ENCODE peak calls at places on chromosomes 5 and 9, in ten cellular contexts. B is progenitor cell of endocrine pancreas, J is GM10248, O is uterus, W is brain microvascular endothelial cell, V is natural killer cell, X is GM23338, U is WTC11, N is fibroblast of the aortic adventitia, F is tibial artery. C is an unnamed sample.
A peak's percentile ranks its signal among the peaks of the same experiment; 100 is the strongest.

GRCh38 chr5:173771058-173771742 is 116.9 kb upstream of the CPEB4 start:
- DNase-seq in B (no peak), J (no peak), O (no peak), W (no peak), V (no peak), X (peak; percentile 47), U (peak; percentile 38), N (no peak), F (no peak), C (no peak)

GRCh38 chr5:126394211-126394828 is 28.9 kb upstream of the GRAMD2B start:
- DNase-seq in B (no peak), J (no peak), O (no peak), W (no peak), V (no peak), X (no peak), U (no peak), N (no peak), F (no peak), C (no peak)

GRCh38 chr9:93486269-93486668 is 32.9 kb upstream of the FAM120AOS start:
- DNase-seq in B (no peak), J (no peak), O (no peak), W (no peak), V (no peak), X (no peak), U (no peak), N (peak; percentile 34), F (no peak), C (no peak)

GRCh38 chr5:102090770-102091169 is 205.3 kb downstream of the SLCO4C1 start:
- DNase-seq in B (peak; percentile 12), J (peak; percentile 15), O (no peak), W (no peak), V (no peak), X (peak; percentile 64), U (peak; percentile 30), N (peak; percentile 1), F (no peak), C (no peak)

GRCh38 chr9:113250807-113251206 is 24.6 kb downstream of the CDC26 start:
- DNase-seq in B (no peak), J (no peak), O (no peak), W (no peak), V (no peak), X (no peak), U (no peak), N (no peak), F (no peak), C (no peak)

GRCh38 chr5:932628-933250 is 40.1 kb downstream of the TRIP13 start:
- DNase-seq in B (no peak), J (no peak), O (peak; percentile 14), W (no peak), V (no peak), X (no peak), U (no peak), N (peak; percentile 73), F (peak; percentile 19), C (no peak)

GRCh38 chr5:167261309-167262100 is 1029.9 kb upstream of the WWC1 start:
- DNase-seq in B (no peak), J (no peak), O (no peak), W (no peak), V (no peak), X (peak; percentile 74), U (no peak), N (peak; percentile 5), F (no peak), C (no peak)

GRCh38 chr5:32312194-32312681 is 501 bp downstream of the MTMR12 start:
- DNase-seq in B (peak; percentile 49), J (peak; percentile 52), O (peak; percentile 64), W (peak; percentile 43), V (peak; percentile 49), X (peak; percentile 68), U (peak; percentile 44), N (peak; percentile 68), F (peak; percentile 64), C (peak; percentile 75)

GRCh38 chr5:54207566-54207965 is 102.8 kb downstream of the ARL15 start:
- DNase-seq in B (no peak), J (no peak), O (no peak), W (no peak), V (no peak), X (peak; percentile 76), U (no peak), N (no peak), F (no peak), C (no peak)

GRCh38 chr5:149063017-149063687 is at the start of gene SH3TC2:
- DNase-seq in B (peak; percentile 22), J (no peak), O (no peak), W (peak; percentile 49), V (no peak), X (peak; percentile 84), U (peak; percentile 66), N (peak; percentile 75), F (no peak), C (peak; percentile 72)

GRCh38 chr5:10913846-10914245 is 152.8 kb upstream of the DAP start:
- DNase-seq in B (no peak), J (no peak), O (no peak), W (peak; percentile 85), V (no peak), X (no peak), U (no peak), N (peak; percentile 67), F (no peak), C (no peak)

GRCh38 chr9:136846376-136847064 is 2.7 kb upstream of the PHPT1 start:
- DNase-seq in B (no peak), J (no peak), O (no peak), W (no peak), V (no peak), X (no peak), U (no peak), N (no peak), F (no peak), C (no peak)

GRCh38 chr9:112367465-112367864 is 12.4 kb upstream of the HSDL2 start:
- DNase-seq in B (no peak), J (no peak), O (no peak), W (no peak), V (no peak), X (no peak), U (no peak), N (no peak), F (no peak), C (no peak)

GRCh38 chr5:150058480-150059126 is 27.8 kb downstream of the CSF1R start:
- DNase-seq in B (no peak), J (no peak), O (no peak), W (peak; percentile 76), V (no peak), X (no peak), U (no peak), N (no peak), F (peak; percentile 60), C (no peak)

DNA sequence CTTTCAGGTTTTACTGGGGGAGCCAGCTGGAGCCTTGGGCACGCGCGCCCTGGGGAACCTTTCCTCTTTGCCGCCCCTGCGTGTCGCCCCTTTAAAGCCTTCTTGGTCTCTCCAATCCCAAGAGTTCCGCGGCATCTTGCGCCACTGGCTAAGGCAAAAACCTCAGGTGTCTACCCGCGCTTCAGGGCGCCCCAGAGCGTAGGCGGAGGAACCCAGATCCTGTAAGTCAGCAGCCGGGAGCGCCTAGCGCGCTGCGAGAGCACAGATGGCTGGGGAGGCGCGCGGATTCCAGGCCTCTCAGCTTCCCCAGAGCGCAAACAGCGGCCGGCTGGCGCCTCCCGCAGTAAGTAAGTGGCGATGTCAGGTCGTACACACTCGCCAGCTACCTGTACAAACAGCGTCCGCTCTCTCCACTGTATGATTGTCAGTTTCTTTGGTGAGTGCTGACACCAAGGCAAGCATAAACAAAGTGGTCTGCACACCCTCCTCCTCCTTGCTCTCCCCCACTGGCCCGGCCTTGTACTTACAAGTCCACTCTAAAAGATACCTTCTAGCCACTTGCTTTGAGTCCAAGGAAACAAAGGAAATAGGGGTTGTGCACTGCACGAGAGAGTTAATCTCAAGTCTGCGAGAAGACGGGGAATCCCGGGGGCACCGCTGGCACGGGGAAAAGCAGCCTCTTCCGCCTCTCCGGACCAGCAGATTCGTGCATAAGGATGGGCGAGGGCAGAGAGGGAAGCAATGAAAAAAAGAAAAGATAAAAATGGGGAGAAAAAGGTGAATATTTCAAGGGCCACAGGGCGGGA is 2.9 kb downstream of the HTR1A start:
- DNase-seq in B (peak; percentile 70), J (peak; percentile 5), O (no peak), W (no peak), V (no peak), X (peak; percentile 95), U (peak; percentile 89), N (no peak), F (no peak), C (peak; percentile 71)
- TF ChIP-seq CTCF in B (peak; percentile 84), J (no peak), O (no peak), W (no peak), V (no peak), X (peak; percentile 86), U (peak; percentile 31), N (no peak), F (no peak), C (peak; percentile 72)

DNA sequence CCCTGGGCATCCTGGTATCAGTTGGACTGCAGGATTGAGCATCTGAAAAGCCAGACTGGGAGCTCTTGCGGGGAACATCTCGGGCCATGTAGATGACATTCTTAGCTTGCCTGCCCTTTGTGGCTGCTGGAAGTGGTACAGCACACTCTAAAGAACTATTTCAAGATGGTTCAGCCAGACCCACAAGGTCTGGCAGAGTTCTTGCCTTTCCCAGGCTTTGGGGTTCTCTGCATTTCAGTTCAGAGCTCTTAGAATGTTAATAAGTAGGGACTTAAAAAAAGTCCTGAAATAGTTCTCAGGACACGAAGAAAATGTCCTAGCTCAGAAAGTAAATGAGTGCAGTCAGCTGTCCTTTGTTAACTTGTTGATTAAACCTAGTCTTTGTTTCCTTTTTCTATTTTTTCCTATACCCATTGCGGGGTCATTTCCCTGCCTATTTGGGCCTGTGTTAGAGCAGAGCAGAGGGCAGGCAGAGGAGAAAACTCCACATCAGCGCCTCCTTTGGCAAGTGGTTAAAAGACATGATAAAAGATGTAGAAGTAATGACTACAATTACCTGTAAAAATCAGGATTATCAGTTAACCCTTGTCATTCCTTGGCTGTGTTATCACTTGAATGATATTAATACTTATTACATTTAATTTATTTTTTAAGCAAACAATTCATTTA is 291.5 kb downstream of the ZSWIM6 start:
- DNase-seq in B (no peak), J (no peak), O (no peak), W (peak; percentile 9), V (no peak), X (peak; percentile 81), U (peak; percentile 42), N (no peak), F (no peak), C (no peak)
- TF ChIP-seq CTCF in B (peak; percentile 51), J (no peak), O (no peak), W (peak; percentile 57), V (no peak), X (peak; percentile 61), U (peak; percentile 43), N (peak; percentile 6), F (no peak), C (peak; percentile 72)

DNA sequence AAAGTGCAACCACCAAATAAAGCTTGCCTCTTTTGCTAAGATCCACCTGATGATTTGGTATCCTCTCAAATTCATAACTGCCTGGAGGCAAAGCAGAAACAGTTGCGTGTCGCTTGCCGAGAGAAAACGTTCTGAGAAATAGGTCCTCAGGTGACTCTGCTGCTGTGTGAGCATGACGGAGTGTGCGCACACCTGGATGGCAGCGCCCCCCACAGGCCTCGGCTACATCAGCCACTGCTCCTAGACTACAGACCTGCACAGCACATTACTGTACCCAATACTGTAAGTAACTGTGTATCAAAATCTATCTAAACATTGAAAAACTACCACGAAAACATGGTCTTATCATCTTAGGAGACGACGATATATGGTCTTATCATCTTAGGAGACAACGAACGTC is 87.4 kb downstream of the CAMSAP1 start:
- DNase-seq in B (no peak), J (no peak), O (no peak), W (no peak), V (no peak), X (peak; percentile 59), U (peak; percentile 52), N (no peak), F (peak; percentile 2), C (no peak)
- TF ChIP-seq CTCF in B (no peak), J (no peak), O (no peak), W (peak; percentile 6), V (no peak), X (peak; percentile 69), U (peak; percentile 38), N (no peak), F (no peak), C (peak; percentile 31)

GRCh38 chr5:168784449-168784848 is 205.3 kb upstream of the PANK3 start:
- DNase-seq in B (no peak), J (no peak), O (no peak), W (no peak), V (no peak), X (no peak), U (no peak), N (no peak), F (no peak), C (no peak)
- TF ChIP-seq CTCF in B (no peak), J (no peak), O (no peak), W (no peak), V (no peak), X (no peak), U (no peak), N (no peak), F (no peak), C (no peak)